ENCODE peak calls at places on chromosomes 12 and 14, in five cellular contexts. P is neural progenitor cell, D is colonic mucosa, U is adrenal gland, N is foreskin fibroblast. M is an unnamed sample.

GRCh38 chr12:97716356-97716755 is 253.8 kb downstream of the RMST start:
- DNase-seq in P (peak), D (no peak), U (peak), N (no peak), M (no peak)

GRCh38 chr12:9337656-9338055 is 129.5 kb upstream of the PZP start:
- DNase-seq in P (no peak), D (no peak), U (no peak), N (no peak), M (no peak)

GRCh38 chr12:1933342-1933992 is 15.0 kb upstream of the CACNA2D4 start:
- DNase-seq in P (peak), D (peak), U (no peak), N (peak), M (no peak)

GRCh38 chr12:94134226-94134795 is 14.1 kb upstream of the PLXNC1 start:
- DNase-seq in P (peak), D (no peak), U (peak), N (peak), M (peak)

GRCh38 chr12:120361506-120362208 is 7.3 kb downstream of the MSI1 start:
- DNase-seq in P (peak), D (no peak), U (peak), N (peak), M (no peak)

GRCh38 chr14:101031186-101031585 is 127.7 kb upstream of the RTL1 start:
- DNase-seq in P (no peak), D (no peak), U (no peak), N (no peak), M (no peak)

GRCh38 chr12:50052964-50053363 is 4.4 kb upstream of the ASIC1 start:
- DNase-seq in P (no peak), D (no peak), U (no peak), N (no peak), M (no peak)

GRCh38 chr14:103016071-103016470 is 41.3 kb downstream of the CDC42BPB start:
- DNase-seq in P (no peak), D (no peak), U (peak), N (no peak), M (no peak)

GRCh38 chr12:131459666-131460365 is 251.1 kb upstream of the SFSWAP start:
- DNase-seq in P (no peak), D (no peak), U (no peak), N (no peak), M (no peak)

GRCh38 chr14:88129306-88130056 is 124.5 kb downstream of the GPR65 start:
- DNase-seq in P (no peak), D (no peak), U (peak), N (peak), M (peak)

GRCh38 chr14:32939254-32940065 is 781 bp downstream of the NPAS3 start:
- DNase-seq in P (peak), D (peak), U (peak), N (peak), M (no peak)

GRCh38 chr12:104575442-104575841 is 118.7 kb downstream of the CHST11 start:
- DNase-seq in P (no peak), D (no peak), U (no peak), N (no peak), M (no peak)

GRCh38 chr14:74941676-74942097 is 13.7 kb downstream of the PGF start:
- DNase-seq in P (no peak), D (no peak), U (peak), N (peak), M (no peak)

GRCh38 chr12:68772714-68773113 is 26.7 kb downstream of the SLC35E3 start:
- DNase-seq in P (no peak), D (no peak), U (no peak), N (no peak), M (no peak)

GRCh38 chr14:51653855-51654548 is 2.3 kb downstream of the FRMD6 start:
- DNase-seq in P (no peak), D (no peak), U (no peak), N (no peak), M (no peak)

GRCh38 chr12:118981285-118982201 is at the start of gene SRRM4:
- DNase-seq in P (peak), D (no peak), U (peak), N (no peak), M (no peak)

GRCh38 chr12:52037248-52037861 is 13.9 kb upstream of the NR4A1 start:
- DNase-seq in P (peak), D (no peak), U (peak), N (peak), M (no peak)

GRCh38 chr12:117035287-117035686 is 63.9 kb downstream of the TESC start:
- DNase-seq in P (no peak), D (no peak), U (no peak), N (no peak), M (no peak)

GRCh38 chr12:127623362-127623761 is 643.6 kb upstream of the TMEM132C start:
- DNase-seq in P (no peak), D (no peak), U (no peak), N (no peak), M (no peak)

GRCh38 chr14:74140374-74140850 is 55.7 kb downstream of the LIN52 start:
- DNase-seq in P (peak), D (peak), U (peak), N (peak), M (no peak)

GRCh38 chr12:25615119-25615518 is 62.0 kb upstream of the LMNTD1 start:
- DNase-seq in P (no peak), D (no peak), U (peak), N (peak), M (peak)

GRCh38 chr12:12091977-12092663 is 21.4 kb downstream of the BCL2L14 start:
- DNase-seq in P (no peak), D (no peak), U (no peak), N (no peak), M (no peak)

GRCh38 chr14:35215110-35215872 is 76.9 kb upstream of the PSMA6 start:
- DNase-seq in P (peak), D (no peak), U (no peak), N (peak), M (peak)

GRCh38 chr12:53231859-53232640 is at the start of gene RARG:
- DNase-seq in P (peak), D (peak), U (peak), N (peak), M (no peak)

GRCh38 chr12:92002195-92002649 is 143.4 kb downstream of the BTG1 start:
- DNase-seq in P (no peak), D (no peak), U (no peak), N (peak), M (no peak)

GRCh38 chr12:53171725-53172329 is 8.7 kb upstream of the ZNF740 start:
- DNase-seq in P (no peak), D (peak), U (peak), N (peak), M (no peak)

GRCh38 chr14:98137626-98138025 is 1134.4 kb downstream of the BCL11B start:
- DNase-seq in P (no peak), D (no peak), U (no peak), N (no peak), M (no peak)

GRCh38 chr12:23980826-23981225 is 31.4 kb upstream of the SOX5 start:
- DNase-seq in P (no peak), D (no peak), U (no peak), N (no peak), M (no peak)

GRCh38 chr14:39419272-39419671 is 13.0 kb downstream of the FBXO33 start:
- DNase-seq in P (no peak), D (no peak), U (no peak), N (peak), M (no peak)

GRCh38 chr12:47015381-47015780 is 64.0 kb upstream of the PCED1B start:
- DNase-seq in P (no peak), D (no peak), U (no peak), N (no peak), M (no peak)

GRCh38 chr12:47014474-47014873 is 64.9 kb upstream of the PCED1B start:
- DNase-seq in P (no peak), D (no peak), U (no peak), N (peak), M (peak)

GRCh38 chr12:47020211-47020821 is 59.1 kb upstream of the PCED1B start:
- DNase-seq in P (no peak), D (no peak), U (no peak), N (no peak), M (no peak)

GRCh38 chr12:47017901-47018479 is 61.4 kb upstream of the PCED1B start:
- DNase-seq in P (no peak), D (no peak), U (no peak), N (peak), M (peak)

DNA sequence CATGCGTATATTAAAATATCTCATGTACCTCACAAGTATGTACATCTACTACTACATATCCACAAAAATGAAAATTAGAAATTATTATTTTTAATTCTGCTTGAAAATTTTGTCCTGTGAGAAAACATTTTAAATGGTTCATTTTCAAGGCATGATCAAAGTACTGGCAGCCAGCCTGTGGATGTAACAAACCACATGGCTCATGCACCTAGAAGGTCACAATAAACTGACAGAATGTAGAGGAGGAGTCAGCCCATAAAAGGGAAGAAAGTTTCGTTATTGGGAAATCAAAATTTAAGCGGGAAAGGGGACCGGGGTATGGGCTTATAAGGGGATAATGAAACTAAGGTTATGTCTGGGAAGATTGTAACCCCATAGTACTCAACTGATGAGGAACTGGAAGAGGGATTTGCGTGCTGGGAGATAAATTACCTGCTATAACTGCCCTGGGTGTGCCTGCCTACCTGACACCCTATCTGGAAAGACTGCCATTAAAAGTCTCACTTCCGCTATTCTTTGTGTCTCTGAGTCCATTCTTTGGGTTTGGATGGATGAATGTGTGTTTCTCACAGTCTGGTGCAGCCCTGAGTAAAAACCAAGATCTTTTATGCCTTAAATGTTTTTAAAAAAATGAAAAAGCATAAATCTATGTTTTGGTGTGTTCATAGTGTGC is 62.2 kb upstream of the PCED1B start:
- DNase-seq in P (no peak), D (no peak), U (peak), N (peak), M (no peak)
- TF ChIP-seq CTCF in P (no peak), D (no peak), U (no peak), N (no peak), M (no peak)

GRCh38 chr14:104383931-104384775 is 195.4 kb upstream of the C14orf180 start:
- DNase-seq in P (peak), D (no peak), U (no peak), N (no peak), M (no peak)

GRCh38 chr14:104385189-104386135 is 194.1 kb upstream of the C14orf180 start:
- DNase-seq in P (no peak), D (no peak), U (no peak), N (no peak), M (no peak)

GRCh38 chr14:104383088-104383805 is 196.3 kb upstream of the C14orf180 start:
- DNase-seq in P (peak), D (no peak), U (no peak), N (no peak), M (no peak)

GRCh38 chr14:104384776-104385071 is 194.8 kb upstream of the C14orf180 start:
- DNase-seq in P (no peak), D (no peak), U (no peak), N (no peak), M (no peak)

GRCh38 chr14:104382361-104383087 is 197.0 kb upstream of the C14orf180 start:
- DNase-seq in P (no peak), D (no peak), U (no peak), N (no peak), M (no peak)
- H3K4me3 ChIP-seq in P (no peak), D (no peak), U (no peak), N (no peak), M (no peak)

GRCh38 chr12:27732281-27732680 is 21.6 kb downstream of the MRPS35 start:
- DNase-seq in P (no peak), D (no peak), U (no peak), N (peak), M (no peak)
- TF ChIP-seq CTCF in P (peak), D (peak), U (no peak), N (peak), M (peak)

DNA sequence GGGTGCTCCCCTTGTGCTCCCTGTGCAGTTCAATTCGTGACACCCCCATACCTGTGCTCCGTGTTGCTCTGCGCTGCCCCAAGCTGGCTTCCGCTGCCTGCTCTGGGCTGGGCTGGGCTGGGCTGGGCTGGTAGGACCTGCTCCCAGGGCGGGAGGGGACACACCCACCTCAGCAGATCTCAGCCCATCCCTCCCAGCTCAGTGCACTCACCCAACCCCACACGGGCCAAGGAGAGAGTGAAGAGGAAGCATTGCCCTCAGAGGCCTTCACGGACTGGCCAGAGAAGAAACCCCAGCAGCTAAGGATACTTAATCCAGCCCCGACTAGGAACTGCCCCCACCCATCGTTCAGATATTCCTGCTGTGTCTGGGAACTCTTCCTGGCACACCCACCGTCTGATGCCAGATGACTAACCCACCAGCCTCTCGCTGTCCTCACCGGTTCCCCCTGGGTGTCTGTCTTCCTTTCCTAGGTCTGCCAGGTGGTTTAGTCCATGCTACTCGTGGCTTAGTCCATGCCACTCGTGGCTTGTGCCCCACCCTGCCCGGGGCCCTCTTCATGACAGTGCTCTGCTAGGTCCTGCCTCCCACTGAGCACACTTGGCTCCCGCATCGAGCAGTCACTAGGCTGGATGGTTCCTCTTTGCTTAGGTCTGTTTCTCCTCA is at the start of gene LPAR5:
- DNase-seq in P (no peak), D (peak), U (no peak), N (peak), M (no peak)
- H3K4me3 ChIP-seq in P (no peak), D (peak), U (no peak), N (no peak), M (no peak)

DNA sequence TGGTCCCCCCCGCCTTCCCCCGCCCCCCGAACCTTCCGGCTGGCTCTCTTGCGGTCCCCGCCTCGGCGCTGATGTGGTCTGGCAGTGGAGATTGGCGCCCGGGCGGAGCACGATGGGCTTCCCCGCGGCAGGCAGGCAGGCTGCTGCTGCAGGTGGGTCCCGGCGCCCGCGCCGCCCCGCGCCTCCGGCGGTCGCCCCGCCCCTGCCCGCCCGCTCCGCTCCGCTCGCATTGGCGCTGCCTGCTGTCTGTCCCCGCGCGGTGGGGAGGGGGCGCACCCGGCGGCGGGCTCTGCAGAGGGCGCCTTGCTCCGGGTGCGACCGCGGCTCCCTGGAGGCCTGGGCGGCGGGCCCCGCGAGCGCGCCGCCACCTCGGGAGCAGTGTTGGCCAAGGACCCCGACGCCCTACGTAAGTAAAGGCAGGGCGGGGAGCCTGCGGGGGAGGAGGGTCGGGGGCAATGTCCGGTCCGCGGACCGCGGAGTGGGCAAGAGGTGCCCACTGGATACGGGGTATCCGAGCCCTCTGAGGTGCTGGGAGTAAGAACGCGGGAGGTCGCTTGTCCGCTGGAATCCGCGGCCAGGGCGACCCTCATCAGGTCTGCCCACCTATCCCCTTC is at the start of gene AKAP5:
- DNase-seq in P (peak), D (peak), U (peak), N (peak), M (no peak)
- TF ChIP-seq CTCF in P (peak), D (no peak), U (no peak), N (no peak), M (no peak)

DNA sequence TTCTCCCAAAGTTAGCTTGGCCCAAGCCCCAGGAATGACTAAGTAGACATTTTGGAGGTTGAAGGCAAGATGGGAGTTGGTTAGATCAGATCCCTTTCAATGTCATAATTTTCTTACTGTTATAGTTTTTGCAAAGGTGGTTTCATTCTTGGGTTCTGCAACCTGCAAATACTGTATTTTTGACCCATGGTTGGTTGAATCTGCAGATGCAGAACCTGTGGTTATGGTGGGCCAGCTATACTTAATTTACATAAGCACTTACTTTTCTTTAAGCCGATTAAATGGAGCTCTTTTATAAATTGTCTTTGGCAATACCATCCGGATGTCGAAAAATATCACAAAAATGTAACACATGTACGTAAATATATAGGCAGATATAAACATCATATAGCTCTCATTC is 25.6 kb downstream of the LEMD3 start:
- DNase-seq in P (no peak), D (no peak), U (no peak), N (no peak), M (no peak)
- H3K4me3 ChIP-seq in P (no peak), D (no peak), U (no peak), N (no peak), M (no peak)

GRCh38 chr12:18160901-18161300 is 70.9 kb upstream of the RERGL start:
- DNase-seq in P (no peak), D (no peak), U (no peak), N (no peak), M (no peak)

GRCh38 chr12:18153826-18154225 is 63.8 kb upstream of the RERGL start:
- DNase-seq in P (peak), D (no peak), U (no peak), N (no peak), M (no peak)

DNA sequence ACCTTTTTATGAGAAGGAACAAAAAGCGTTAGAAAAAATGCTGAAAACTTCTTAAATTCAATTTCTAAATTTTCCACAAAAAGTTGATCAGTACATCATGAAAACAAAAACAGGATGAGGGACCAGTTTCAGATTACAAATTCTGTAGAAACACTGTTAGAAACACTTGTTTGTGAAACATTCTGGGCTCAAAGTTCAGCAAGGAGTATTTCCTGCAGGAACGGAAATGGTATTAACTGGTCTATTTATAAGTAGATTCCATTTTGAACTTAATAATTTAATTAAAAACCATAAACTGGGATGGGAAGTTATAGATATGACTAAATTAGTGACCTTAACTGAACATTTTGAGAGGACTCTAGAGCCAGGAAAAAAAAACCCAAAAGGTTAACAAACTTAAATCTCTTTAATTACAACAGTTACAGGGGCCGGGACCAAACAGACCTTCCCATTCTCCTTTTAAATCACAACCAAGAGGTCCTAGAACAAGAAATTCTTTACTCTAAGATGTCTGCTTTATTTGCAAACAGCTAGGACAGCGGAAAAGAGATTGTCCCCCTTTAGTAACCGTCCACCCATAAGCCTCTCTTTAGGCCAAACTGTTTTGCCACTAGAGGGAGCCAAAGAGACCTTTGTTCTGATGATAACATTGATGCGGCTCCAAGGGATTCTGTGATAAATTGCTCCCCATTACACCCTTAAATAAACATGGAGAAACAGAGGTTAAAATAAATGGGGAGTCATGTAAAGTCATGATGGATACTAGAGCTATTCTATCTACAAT is 69.0 kb upstream of the RERGL start:
- DNase-seq in P (peak), D (peak), U (peak), N (peak), M (no peak)
- TF ChIP-seq CTCF in P (peak), D (peak), U (peak), N (peak), M (peak)